ENCODE peak calls at places on chromosome 7, in nine cellular contexts. R is cardiac muscle cell, L is astrocyte, X is IMR-90, P is hepatocyte, O is HFF-Myc, Y is HCT116, C is uterus, U is neural progenitor cell. J is an unnamed sample.

GRCh38 chr7:55065079-55065478 is 46.3 kb downstream of the EGFR start:
- DNase-seq in R (no peak), L (peak; percentile 95), X (peak; percentile 99), P (peak; percentile 83), O (peak; percentile 92), Y (peak; percentile 83), C (peak; percentile 70), U (no peak), J (no peak)

GRCh38 chr7:14507617-14508016 is 394.9 kb downstream of the DGKB start:
- DNase-seq in R (no peak), L (peak; percentile 49), X (no peak), P (no peak), O (peak; percentile 1), Y (no peak), C (no peak), U (no peak), J (peak; percentile 62)

GRCh38 chr7:12062062-12062461 is 149.0 kb upstream of the TMEM106B start:
- DNase-seq in R (no peak), L (no peak), X (no peak), P (no peak), O (no peak), Y (no peak), C (no peak), U (no peak), J (no peak)

GRCh38 chr7:137670521-137671064 is 176.2 kb downstream of the DGKI start:
- DNase-seq in R (no peak), L (peak; percentile 64), X (peak; percentile 41), P (no peak), O (no peak), Y (no peak), C (no peak), U (no peak), J (no peak)

GRCh38 chr7:138893258-138893657 is 87.9 kb downstream of the KIAA1549 start:
- DNase-seq in R (no peak), L (no peak), X (no peak), P (no peak), O (no peak), Y (no peak), C (no peak), U (no peak), J (no peak)

GRCh38 chr7:66267249-66267648 is 62.1 kb downstream of the TPST1 start:
- DNase-seq in R (no peak), L (peak; percentile 94), X (peak; percentile 91), P (peak; percentile 23), O (no peak), Y (no peak), C (peak; percentile 41), U (no peak), J (no peak)

GRCh38 chr7:142793156-142793555 is 22.4 kb downstream of the PRSS2 start:
- DNase-seq in R (no peak), L (peak; percentile 64), X (no peak), P (no peak), O (no peak), Y (no peak), C (no peak), U (no peak), J (no peak)

GRCh38 chr7:44561962-44562621 is 11.6 kb downstream of the DDX56 start:
- DNase-seq in R (no peak), L (peak; percentile 39), X (peak; percentile 54), P (peak; percentile 89), O (peak; percentile 31), Y (no peak), C (no peak), U (no peak), J (no peak)

GRCh38 chr7:3151784-3152183 is 108.1 kb upstream of the CARD11 start:
- DNase-seq in R (no peak), L (no peak), X (no peak), P (no peak), O (no peak), Y (no peak), C (no peak), U (no peak), J (no peak)

GRCh38 chr7:88020953-88021650 is 87.1 kb downstream of the ADAM22 start:
- DNase-seq in R (no peak), L (peak; percentile 25), X (no peak), P (no peak), O (no peak), Y (peak; percentile 13), C (no peak), U (no peak), J (no peak)

GRCh38 chr7:36875794-36876193 is 151.5 kb upstream of the AOAH start:
- DNase-seq in R (no peak), L (no peak), X (no peak), P (no peak), O (no peak), Y (no peak), C (no peak), U (peak; percentile 60), J (peak; percentile 7)

GRCh38 chr7:66304536-66304935 is 99.4 kb downstream of the TPST1 start:
- DNase-seq in R (no peak), L (no peak), X (peak; percentile 54), P (no peak), O (no peak), Y (no peak), C (no peak), U (no peak), J (no peak)

GRCh38 chr7:157596026-157596425 is 259.2 kb downstream of the DNAJB6 start:
- DNase-seq in R (no peak), L (no peak), X (no peak), P (no peak), O (no peak), Y (no peak), C (no peak), U (no peak), J (no peak)

GRCh38 chr7:134645935-134646334 is 718 bp upstream of the BPGM start:
- DNase-seq in R (peak; percentile 5), L (peak; percentile 55), X (peak; percentile 65), P (peak; percentile 31), O (no peak), Y (no peak), C (no peak), U (no peak), J (no peak)

GRCh38 chr7:10122573-10123100 is 851.0 kb upstream of the PHF14 start:
- DNase-seq in R (peak; percentile 20), L (no peak), X (no peak), P (peak; percentile 49), O (no peak), Y (no peak), C (no peak), U (peak; percentile 75), J (no peak)

GRCh38 chr7:142632291-142633134 is 116.8 kb upstream of the PRSS1 start:
- DNase-seq in R (peak; percentile 76), L (peak; percentile 26), X (peak; percentile 60), P (peak; percentile 79), O (peak; percentile 65), Y (peak; percentile 63), C (no peak), U (peak; percentile 78), J (peak; percentile 25)

GRCh38 chr7:28037220-28038010 is 143.2 kb downstream of the JAZF1 start:
- DNase-seq in R (no peak), L (peak; percentile 97), X (peak; percentile 98), P (peak; percentile 85), O (peak; percentile 92), Y (peak; percentile 97), C (no peak), U (no peak), J (no peak)

GRCh38 chr7:12826079-12826478 is 138.6 kb downstream of the ARL4A start:
- DNase-seq in R (no peak), L (no peak), X (no peak), P (no peak), O (no peak), Y (no peak), C (no peak), U (no peak), J (no peak)

GRCh38 chr7:101744588-101744987 is 72.8 kb upstream of the CUX1 start:
- DNase-seq in R (no peak), L (no peak), X (no peak), P (no peak), O (no peak), Y (no peak), C (no peak), U (no peak), J (no peak)
- TF ChIP-seq CTCF in R (no peak), L (no peak), X (no peak), P (no peak), O (no peak), Y (no peak), C (no peak), U (no peak), J (no peak)

GRCh38 chr7:360454-361100 is 70.6 kb downstream of the FOXL3 start:
- DNase-seq in R (no peak), L (no peak), X (no peak), P (no peak), O (no peak), Y (no peak), C (no peak), U (peak; percentile 42), J (no peak)
- H3K4me3 ChIP-seq in R (no peak overlapping the region), L (no peak overlapping the region), X (no peak overlapping the region), P (no peak overlapping the region), O (no peak overlapping the region), Y (no peak overlapping the region), C (no peak overlapping the region), U (peak overlapping the region; percentile 24), J (no peak overlapping the region)

DNA sequence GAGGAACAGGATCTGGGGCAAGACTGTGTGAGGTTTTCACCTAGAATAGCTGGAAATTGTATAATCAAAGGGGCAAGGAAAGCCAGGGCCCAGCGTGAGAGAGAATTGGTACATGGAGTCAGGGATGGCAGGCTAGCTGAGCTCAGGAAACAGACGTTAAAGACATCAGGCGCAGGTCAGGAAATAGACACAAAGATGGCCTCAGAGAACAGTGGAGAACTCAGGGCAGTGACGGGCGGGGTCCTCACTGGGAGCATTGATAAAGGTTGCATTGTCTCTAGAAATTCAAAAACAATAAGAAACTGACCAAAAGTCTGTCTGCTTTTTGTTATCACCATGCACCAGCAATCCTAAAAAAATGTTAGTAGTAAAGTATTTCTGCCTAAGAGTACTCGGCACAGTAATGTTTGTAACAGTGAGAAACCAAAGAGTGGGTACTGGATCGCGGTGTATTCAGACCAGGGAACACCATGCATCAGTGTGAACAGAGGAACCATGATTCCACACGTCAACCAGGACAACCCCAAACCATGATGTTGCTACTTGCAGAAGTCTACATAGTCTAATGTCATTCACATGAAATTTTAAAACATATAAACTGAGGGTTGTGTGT is 82.0 kb upstream of the AUTS2 start:
- DNase-seq in R (no peak), L (no peak), X (no peak), P (no peak), O (no peak), Y (no peak), C (no peak), U (no peak), J (no peak)
- TF ChIP-seq CTCF in R (no peak), L (no peak), X (no peak), P (no peak), O (no peak), Y (no peak), C (no peak), U (no peak), J (no peak)

DNA sequence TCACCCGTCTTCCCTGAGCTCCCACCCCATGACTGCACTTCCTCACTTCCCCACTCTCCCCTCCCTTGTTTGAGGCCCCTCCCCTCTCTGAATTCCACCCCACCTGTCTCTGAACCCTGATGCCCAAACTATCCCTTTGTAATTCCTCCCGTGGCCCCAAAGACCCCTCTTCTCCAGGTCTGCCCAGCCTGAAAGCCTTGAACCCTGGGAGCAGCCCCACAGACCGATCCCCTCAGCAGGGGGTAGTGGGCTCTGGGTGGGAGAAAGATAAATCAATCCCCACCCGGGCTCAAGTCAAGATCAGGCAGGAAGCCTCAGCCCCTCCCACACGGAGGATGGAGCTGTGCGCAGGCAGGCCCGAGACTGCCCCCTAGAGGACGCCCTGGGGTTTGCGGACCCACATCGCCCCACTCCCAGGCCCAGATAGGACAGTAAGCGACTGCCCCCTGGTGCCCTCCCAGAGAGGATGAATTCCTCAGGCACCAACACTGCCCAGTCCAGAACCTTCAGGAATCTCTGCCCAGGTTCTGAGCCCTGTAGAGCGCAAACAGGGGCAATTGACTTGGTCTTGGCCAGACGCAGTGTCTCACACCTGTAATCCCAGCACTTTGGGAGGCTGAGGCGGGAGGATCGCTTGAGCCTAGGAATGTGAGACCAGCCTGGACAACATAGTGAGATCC is 11.7 kb downstream of the HSPB1 start:
- DNase-seq in R (peak; percentile 95), L (peak; percentile 68), X (peak; percentile 89), P (peak; percentile 95), O (peak; percentile 76), Y (peak; percentile 88), C (peak; percentile 98), U (peak; percentile 95), J (peak; percentile 68)
- H3K4me3 ChIP-seq in R (no peak overlapping the region), L (no peak overlapping the region), X (no peak overlapping the region), P (no peak overlapping the region), O (no peak overlapping the region), Y (no peak overlapping the region), C (no peak overlapping the region), U (no peak overlapping the region), J (no peak overlapping the region)

J was measured in LNCaP clone FGC.